ENCODE peak calls at places on chromosomes 2 and 18, in ten cellular contexts. N is type B pancreatic cell; M is hypothalamus; K is tibial artery; E is OCI-LY7; W is NCI-H2107; J is stimulated activated CD8-positive, alpha-beta memory T cell treated with anti-CD3 and anti-CD28 coated beads, Interleukin-4, amount 100 ng/mL, for 1 hour; D is T-helper 1 cell; S is activated T-cell treated with anti-CD3 and anti-CD28 coated beads for 1 hour; G is IMR-90. P is an unnamed sample.

GRCh38 chr2:62370304-62371250 is 135.4 kb downstream of the TMEM17 start:
- DNase-seq in E (no peak), G (no peak), M (no peak), N (no peak), W (no peak), J (no peak), D (no peak), K (no peak), S (no peak), P (no peak)

GRCh38 chr2:181686566-181687185 is 6.4 kb upstream of the NEUROD1 start:
- DNase-seq in K (no peak), D (no peak), S (no peak), W (no peak), G (no peak), J (no peak), M (no peak), N (no peak), E (peak; percentile 26), P (no peak)

GRCh38 chr2:202022755-202023154 is 10.9 kb upstream of the FZD7 start:
- DNase-seq in W (no peak), J (no peak), E (no peak), M (no peak), K (no peak), G (no peak), N (no peak), D (no peak), S (no peak), P (no peak)

GRCh38 chr2:152506843-152507242 is 171.9 kb downstream of the FMNL2 start:
- DNase-seq in N (no peak), G (peak; percentile 64), D (peak; percentile 74), J (no peak), W (no peak), E (no peak), S (no peak), K (no peak), M (no peak), P (no peak)

GRCh38 chr2:25131567-25132295 is 36.6 kb downstream of the POMC start:
- DNase-seq in W (no peak), D (no peak), J (no peak), N (no peak), M (no peak), K (no peak), S (no peak), E (no peak), G (no peak), P (peak; percentile 80)

GRCh38 chr2:238251986-238252385 is 12.1 kb upstream of the HES6 start:
- DNase-seq in S (no peak), K (no peak), N (no peak), J (no peak), D (no peak), W (no peak), G (no peak), E (no peak), M (no peak), P (no peak)

GRCh38 chr2:187372213-187372612 is 75.8 kb downstream of the CALCRL start:
- DNase-seq in M (no peak), K (no peak), W (no peak), G (peak; percentile 27), J (no peak), E (no peak), N (no peak), S (no peak), D (no peak), P (no peak)

GRCh38 chr2:211867845-211868361 is 670.7 kb downstream of the ERBB4 start:
- DNase-seq in S (no peak), M (no peak), N (no peak), J (no peak), D (peak; percentile 1), W (no peak), E (no peak), K (no peak), G (peak; percentile 61), P (no peak)

GRCh38 chr2:3692375-3692774 is 11.0 kb upstream of the DCDC2C start:
- DNase-seq in M (no peak), W (no peak), K (no peak), S (no peak), G (peak; percentile 31), J (no peak), E (peak; percentile 51), D (peak; percentile 2), N (no peak), P (no peak)

GRCh38 chr2:94956797-94957391 is 68.6 kb upstream of the MAL start:
- DNase-seq in K (no peak), E (peak; percentile 40), W (no peak), D (no peak), S (peak; percentile 19), M (no peak), N (no peak), G (peak; percentile 15), J (peak; percentile 10), P (no peak)

GRCh38 chr18:26089247-26090129 is 925 bp downstream of the SS18 start:
- DNase-seq in W (no peak), S (no peak), E (peak; percentile 41), G (peak; percentile 49), K (no peak), J (no peak), D (peak; percentile 36), N (no peak), M (peak; percentile 34), P (no peak)

GRCh38 chr18:26438980-26439379 is 109.4 kb downstream of the KCTD1 start:
- DNase-seq in N (no peak), M (no peak), D (no peak), S (no peak), J (no peak), G (no peak), K (no peak), E (peak; percentile 72), W (no peak), P (no peak)

GRCh38 chr2:223459328-223459939 is 142.7 kb downstream of the SCG2 start:
- DNase-seq in K (no peak), W (no peak), J (no peak), M (no peak), S (no peak), G (peak; percentile 44), D (no peak), E (peak; percentile 37), N (no peak), P (no peak)

GRCh38 chr2:189549440-189549832 is 31.1 kb downstream of the SLC40A1 start:
- DNase-seq in J (no peak), K (peak; percentile 80), N (no peak), W (no peak), D (no peak), G (peak; percentile 68), S (no peak), E (no peak), M (no peak), P (peak; percentile 69)

GRCh38 chr2:69781321-69782248 is 39.7 kb downstream of the ANXA4 start:
- DNase-seq in D (no peak), S (no peak), N (no peak), G (no peak), E (no peak), W (no peak), J (no peak), M (no peak), K (no peak), P (no peak)

GRCh38 chr2:178163395-178163794 is 30.9 kb upstream of the OSBPL6 start:
- DNase-seq in M (no peak), W (no peak), S (no peak), J (no peak), K (no peak), G (peak; percentile 9), N (no peak), E (no peak), D (no peak), P (no peak)

GRCh38 chr2:2557448-2557847 is 226.4 kb upstream of the MYT1L start:
- DNase-seq in G (no peak), K (no peak), S (no peak), M (no peak), E (no peak), J (no peak), W (no peak), N (no peak), D (no peak), P (no peak)

GRCh38 chr2:240959941-240960308 is 38.5 kb upstream of the SNED1 start:
- DNase-seq in W (no peak), E (no peak), D (no peak), N (peak; percentile 67), M (no peak), S (no peak), G (no peak), J (no peak), K (no peak), P (peak; percentile 62)

GRCh38 chr2:129806317-129806716 is 173.1 kb upstream of the RAB6C start:
- DNase-seq in K (no peak), M (no peak), N (no peak), J (no peak), S (no peak), E (no peak), G (no peak), W (no peak), D (no peak), P (no peak)

GRCh38 chr2:41920181-41920580 is 127.6 kb upstream of the PKDCC start:
- DNase-seq in S (no peak), N (no peak), M (no peak), K (no peak), D (no peak), J (no peak), W (no peak), G (no peak), E (no peak), P (no peak)